ENCODE peak calls at places on chromosomes 7 and 10, in five cellular contexts. One of them, this sample, is unnamed. For H3K9me3, the result is how much of the 10 kb centered on the place peaks cover.

GRCh38 chr10:122181055-122181732 is 89.9 kb upstream of the BTBD16 start:
- DNase-seq in tibial nerve: no peak
- DNase-seq in tibial artery: no peak
- DNase-seq in breast epithelium: no peak
- DNase-seq in astrocyte: peak
- DNase-seq in this sample: no peak

GRCh38 chr10:79333513-79333912 is 13.8 kb upstream of the PPIF start:
- DNase-seq in breast epithelium: no peak
- DNase-seq in astrocyte: peak
- DNase-seq in tibial nerve: no peak
- DNase-seq in tibial artery: no peak
- DNase-seq in this sample: no peak

GRCh38 chr10:78185693-78186055 is 152.0 kb downstream of the RPS24 start:
- DNase-seq in tibial nerve: peak
- DNase-seq in breast epithelium: no peak
- DNase-seq in astrocyte: no peak
- DNase-seq in tibial artery: peak
- DNase-seq in this sample: no peak

GRCh38 chr7:117269417-117269816 is 53.4 kb downstream of the WNT2 start:
- DNase-seq in breast epithelium: no peak
- DNase-seq in astrocyte: peak
- DNase-seq in tibial nerve: no peak
- DNase-seq in tibial artery: no peak
- DNase-seq in this sample: no peak

GRCh38 chr10:102782698-102783540 is 39.2 kb downstream of the WBP1L start:
- DNase-seq in breast epithelium: peak
- DNase-seq in astrocyte: peak
- DNase-seq in tibial artery: peak
- DNase-seq in tibial nerve: peak
- DNase-seq in this sample: peak

GRCh38 chr7:155287229-155287935 is 10.3 kb upstream of the INSIG1 start:
- DNase-seq in tibial nerve: no peak
- DNase-seq in breast epithelium: no peak
- DNase-seq in tibial artery: no peak
- DNase-seq in astrocyte: no peak
- DNase-seq in this sample: no peak

GRCh38 chr7:141409911-141410329 is 141.3 kb upstream of the AGK start:
- DNase-seq in tibial nerve: no peak
- DNase-seq in breast epithelium: no peak
- DNase-seq in astrocyte: no peak
- DNase-seq in tibial artery: no peak
- DNase-seq in this sample: no peak

GRCh38 chr7:98119257-98119918 is 12.7 kb downstream of the LMTK2 start:
- DNase-seq in breast epithelium: no peak
- DNase-seq in tibial artery: no peak
- DNase-seq in astrocyte: peak
- DNase-seq in tibial nerve: no peak
- DNase-seq in this sample: no peak

GRCh38 chr10:77296534-77297369 is 340.9 kb downstream of the KCNMA1 start:
- DNase-seq in astrocyte: no peak
- DNase-seq in tibial nerve: no peak
- DNase-seq in tibial artery: no peak
- DNase-seq in breast epithelium: no peak
- DNase-seq in this sample: no peak

GRCh38 chr10:28973309-28973972 is 296.1 kb downstream of the BAMBI start:
- DNase-seq in tibial artery: no peak
- DNase-seq in tibial nerve: no peak
- DNase-seq in breast epithelium: no peak
- DNase-seq in astrocyte: no peak
- DNase-seq in this sample: no peak

GRCh38 chr7:72405389-72405788 is 6.7 kb downstream of the CALN1 start:
- DNase-seq in tibial artery: no peak
- DNase-seq in tibial nerve: no peak
- DNase-seq in astrocyte: no peak
- DNase-seq in breast epithelium: no peak
- DNase-seq in this sample: no peak

GRCh38 chr10:80470266-80470665 is 16.2 kb downstream of the TSPAN14 start:
- DNase-seq in astrocyte: no peak
- DNase-seq in tibial artery: no peak
- DNase-seq in tibial nerve: no peak
- DNase-seq in breast epithelium: no peak
- DNase-seq in this sample: no peak

GRCh38 chr7:3915337-3915865 is 614.3 kb downstream of the SDK1 start:
- DNase-seq in tibial nerve: no peak
- DNase-seq in tibial artery: no peak
- DNase-seq in breast epithelium: no peak
- DNase-seq in astrocyte: no peak
- DNase-seq in this sample: no peak

GRCh38 chr7:129389829-129390228 is 44.4 kb upstream of the STRIP2 start:
- DNase-seq in tibial nerve: no peak
- DNase-seq in tibial artery: no peak
- DNase-seq in astrocyte: no peak
- DNase-seq in breast epithelium: no peak
- DNase-seq in this sample: no peak

GRCh38 chr7:63953181-63953580 is 45.5 kb upstream of the ZNF722 start:
- DNase-seq in breast epithelium: no peak
- DNase-seq in tibial artery: no peak
- DNase-seq in astrocyte: no peak
- DNase-seq in tibial nerve: no peak
- DNase-seq in this sample: no peak
- H3K9me3 ChIP-seq in breast epithelium: under half
- H3K9me3 ChIP-seq in tibial artery: under half
- H3K9me3 ChIP-seq in astrocyte: under half
- H3K9me3 ChIP-seq in tibial nerve: under half
- H3K9me3 ChIP-seq in this sample: under half

GRCh38 chr10:105535478-105535877 is 894.4 kb downstream of the SORCS3 start:
- DNase-seq in astrocyte: no peak
- DNase-seq in tibial nerve: no peak
- DNase-seq in breast epithelium: no peak
- DNase-seq in tibial artery: no peak
- DNase-seq in this sample: no peak

GRCh38 chr10:105545101-105545500 is 904.0 kb downstream of the SORCS3 start:
- DNase-seq in astrocyte: no peak
- DNase-seq in breast epithelium: no peak
- DNase-seq in tibial artery: no peak
- DNase-seq in tibial nerve: no peak
- DNase-seq in this sample: no peak

GRCh38 chr10:105542401-105542800 is 901.3 kb downstream of the SORCS3 start:
- DNase-seq in breast epithelium: no peak
- DNase-seq in tibial artery: no peak
- DNase-seq in tibial nerve: no peak
- DNase-seq in astrocyte: no peak
- DNase-seq in this sample: no peak

GRCh38 chr10:105538933-105539332 is 897.8 kb downstream of the SORCS3 start:
- DNase-seq in astrocyte: no peak
- DNase-seq in tibial nerve: no peak
- DNase-seq in tibial artery: no peak
- DNase-seq in breast epithelium: no peak
- DNase-seq in this sample: no peak

GRCh38 chr10:105540381-105540780 is 899.3 kb downstream of the SORCS3 start:
- DNase-seq in tibial nerve: no peak
- DNase-seq in astrocyte: no peak
- DNase-seq in breast epithelium: no peak
- DNase-seq in tibial artery: no peak
- DNase-seq in this sample: no peak
- H3K9me3 ChIP-seq in tibial nerve: under half
- H3K9me3 ChIP-seq in astrocyte: under half
- H3K9me3 ChIP-seq in breast epithelium: under half
- H3K9me3 ChIP-seq in tibial artery: under half
- H3K9me3 ChIP-seq in this sample: under half

GRCh38 chr7:90648107-90648506 is 52.0 kb downstream of the CDK14 start:
- DNase-seq in tibial artery: no peak
- DNase-seq in breast epithelium: no peak
- DNase-seq in tibial nerve: no peak
- DNase-seq in astrocyte: no peak
- DNase-seq in this sample: no peak
- H3K9me3 ChIP-seq in tibial artery: under half
- H3K9me3 ChIP-seq in breast epithelium: under half
- H3K9me3 ChIP-seq in tibial nerve: under half
- H3K9me3 ChIP-seq in astrocyte: under half
- H3K9me3 ChIP-seq in this sample: under half

GRCh38 chr7:158133515-158134271 is 453.9 kb downstream of the PTPRN2 start:
- DNase-seq in breast epithelium: no peak
- DNase-seq in tibial artery: no peak
- DNase-seq in tibial nerve: no peak
- DNase-seq in astrocyte: no peak
- DNase-seq in this sample: peak

GRCh38 chr7:158137516-158138328 is 449.9 kb downstream of the PTPRN2 start:
- DNase-seq in tibial nerve: no peak
- DNase-seq in breast epithelium: no peak
- DNase-seq in tibial artery: no peak
- DNase-seq in astrocyte: no peak
- DNase-seq in this sample: no peak

GRCh38 chr7:158138329-158138597 is 449.4 kb downstream of the PTPRN2 start:
- DNase-seq in breast epithelium: no peak
- DNase-seq in tibial artery: no peak
- DNase-seq in tibial nerve: no peak
- DNase-seq in astrocyte: no peak
- DNase-seq in this sample: no peak

GRCh38 chr7:158134824-158135223 is 452.8 kb downstream of the PTPRN2 start:
- DNase-seq in tibial nerve: no peak
- DNase-seq in breast epithelium: no peak
- DNase-seq in astrocyte: no peak
- DNase-seq in tibial artery: no peak
- DNase-seq in this sample: no peak

DNA sequence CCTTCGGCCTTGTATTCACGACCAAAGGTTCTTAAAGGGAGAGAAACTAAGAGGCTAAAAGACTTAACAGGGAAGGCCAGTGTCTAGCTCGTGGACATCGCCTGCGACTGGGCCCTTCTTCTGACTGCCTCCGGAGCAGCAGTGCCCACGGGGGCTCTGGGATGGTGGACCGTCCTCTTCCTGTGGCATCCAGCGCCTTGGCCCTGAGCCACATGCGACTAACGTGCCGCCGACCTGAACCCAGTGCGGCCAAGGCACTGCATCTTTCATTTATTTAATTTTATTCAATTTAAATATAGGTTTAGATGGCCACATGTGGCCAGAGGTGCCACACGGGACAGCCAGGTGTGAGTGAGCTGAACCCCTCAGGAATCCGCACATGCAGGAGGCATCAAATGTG is 451.7 kb downstream of the PTPRN2 start:
- DNase-seq in tibial artery: no peak
- DNase-seq in tibial nerve: no peak
- DNase-seq in astrocyte: no peak
- DNase-seq in breast epithelium: no peak
- DNase-seq in this sample: no peak
- H3K9me3 ChIP-seq in tibial artery: under half
- H3K9me3 ChIP-seq in tibial nerve: under half
- H3K9me3 ChIP-seq in astrocyte: under half
- H3K9me3 ChIP-seq in breast epithelium: under half
- H3K9me3 ChIP-seq in this sample: under half